ENCODE peak calls at places on chromosomes 13 and 19, in six cellular contexts. One of them, this sample, is unnamed.

GRCh38 chr13:93690139-93690538 is 463.5 kb downstream of the GPC6 start:
- DNase-seq in HCT116: no peak
- DNase-seq in A549: no peak
- DNase-seq in SK-N-SH: no peak
- DNase-seq in GM23338: peak; percentile 80
- DNase-seq in K562: no peak
- DNase-seq in this sample: no peak

GRCh38 chr19:11079999-11080398 is 9.3 kb upstream of the LDLR start:
- DNase-seq in A549: no peak
- DNase-seq in SK-N-SH: no peak
- DNase-seq in HCT116: no peak
- DNase-seq in K562: no peak
- DNase-seq in GM23338: no peak
- DNase-seq in this sample: no peak

GRCh38 chr13:59424661-59425060 is 739.1 kb downstream of the DIAPH3 start:
- DNase-seq in SK-N-SH: no peak
- DNase-seq in HCT116: no peak
- DNase-seq in GM23338: no peak
- DNase-seq in K562: no peak
- DNase-seq in A549: no peak
- DNase-seq in this sample: no peak

GRCh38 chr13:46288570-46289259 is 77.0 kb downstream of the LRRC63 start:
- DNase-seq in A549: peak; percentile 25
- DNase-seq in GM23338: peak; percentile 86
- DNase-seq in HCT116: peak; percentile 39
- DNase-seq in K562: peak; percentile 39
- DNase-seq in SK-N-SH: peak; percentile 39
- DNase-seq in this sample: peak; percentile 5

GRCh38 chr19:9828551-9829063 is 889 bp downstream of the UBL5 start:
- DNase-seq in SK-N-SH: no peak
- DNase-seq in K562: no peak
- DNase-seq in A549: no peak
- DNase-seq in GM23338: no peak
- DNase-seq in HCT116: no peak
- DNase-seq in this sample: no peak

GRCh38 chr19:15137777-15138176 is 30.6 kb downstream of the SYDE1 start:
- DNase-seq in GM23338: no peak
- DNase-seq in SK-N-SH: no peak
- DNase-seq in K562: no peak
- DNase-seq in A549: no peak
- DNase-seq in HCT116: no peak
- DNase-seq in this sample: no peak

GRCh38 chr13:110548891-110549794 is 12.4 kb downstream of the RAB20 start:
- DNase-seq in SK-N-SH: no peak
- DNase-seq in HCT116: no peak
- DNase-seq in K562: no peak
- DNase-seq in A549: no peak
- DNase-seq in GM23338: no peak
- DNase-seq in this sample: no peak

GRCh38 chr13:72246396-72246795 is 379.4 kb upstream of the DACH1 start:
- DNase-seq in HCT116: no peak
- DNase-seq in SK-N-SH: no peak
- DNase-seq in A549: no peak
- DNase-seq in K562: no peak
- DNase-seq in GM23338: no peak
- DNase-seq in this sample: no peak

GRCh38 chr19:15641901-15642491 is 1.3 kb downstream of the CYP4F3 start:
- DNase-seq in K562: no peak
- DNase-seq in SK-N-SH: no peak
- DNase-seq in GM23338: no peak
- DNase-seq in A549: no peak
- DNase-seq in HCT116: no peak
- DNase-seq in this sample: no peak

GRCh38 chr13:70237131-70237530 is 128.9 kb upstream of the KLHL1 start:
- DNase-seq in SK-N-SH: no peak
- DNase-seq in GM23338: no peak
- DNase-seq in K562: no peak
- DNase-seq in HCT116: no peak
- DNase-seq in A549: no peak
- DNase-seq in this sample: no peak

GRCh38 chr13:110531671-110532083 is 29.8 kb downstream of the RAB20 start:
- DNase-seq in SK-N-SH: no peak
- DNase-seq in GM23338: no peak
- DNase-seq in HCT116: no peak
- DNase-seq in A549: no peak
- DNase-seq in K562: no peak
- DNase-seq in this sample: no peak

GRCh38 chr19:3670258-3670795 is 29.9 kb downstream of the PIP5K1C start:
- DNase-seq in SK-N-SH: no peak
- DNase-seq in A549: peak; percentile 77
- DNase-seq in HCT116: no peak
- DNase-seq in K562: peak; percentile 88
- DNase-seq in GM23338: no peak
- DNase-seq in this sample: no peak

GRCh38 chr19:3672575-3672948 is 27.7 kb downstream of the PIP5K1C start:
- DNase-seq in K562: no peak
- DNase-seq in GM23338: no peak
- DNase-seq in SK-N-SH: no peak
- DNase-seq in HCT116: no peak
- DNase-seq in A549: no peak
- DNase-seq in this sample: no peak

GRCh38 chr19:3672993-3673392 is 27.3 kb downstream of the PIP5K1C start:
- DNase-seq in A549: no peak
- DNase-seq in K562: peak; percentile 43
- DNase-seq in GM23338: no peak
- DNase-seq in HCT116: no peak
- DNase-seq in SK-N-SH: no peak
- DNase-seq in this sample: no peak

GRCh38 chr19:3670796-3671679 is 29.2 kb downstream of the PIP5K1C start:
- DNase-seq in HCT116: no peak
- DNase-seq in GM23338: no peak
- DNase-seq in SK-N-SH: no peak
- DNase-seq in A549: no peak
- DNase-seq in K562: peak; percentile 84
- DNase-seq in this sample: no peak

GRCh38 chr19:3671680-3672574 is 28.3 kb downstream of the PIP5K1C start:
- DNase-seq in K562: peak; percentile 64
- DNase-seq in GM23338: no peak
- DNase-seq in A549: no peak
- DNase-seq in HCT116: no peak
- DNase-seq in SK-N-SH: no peak
- DNase-seq in this sample: no peak
- TF ChIP-seq REST in K562: no peak
- TF ChIP-seq REST in GM23338: no peak
- TF ChIP-seq REST in A549: no peak
- TF ChIP-seq REST in HCT116: no peak
- TF ChIP-seq REST in SK-N-SH: no peak
- TF ChIP-seq REST in this sample: no peak

DNA sequence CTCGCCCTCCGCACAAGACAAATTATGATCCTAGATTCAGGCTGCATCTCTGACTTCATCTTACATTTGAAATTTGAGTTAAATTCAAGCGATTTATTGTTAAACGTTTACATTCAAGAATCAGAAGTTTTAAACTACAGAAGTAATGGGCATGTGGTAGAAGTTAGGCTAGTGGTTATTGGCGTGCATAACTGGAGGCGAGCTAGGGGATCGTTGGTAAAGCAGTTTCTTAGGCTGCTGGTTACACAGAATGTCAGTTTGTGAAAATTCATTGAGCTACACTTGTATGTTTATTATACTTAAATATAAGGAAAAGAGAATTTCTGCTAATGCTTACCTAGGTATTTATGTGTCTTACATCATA is 733 bp upstream of the CDX2 start:
- DNase-seq in GM23338: no peak
- DNase-seq in K562: no peak
- DNase-seq in SK-N-SH: no peak
- DNase-seq in HCT116: no peak
- DNase-seq in A549: no peak
- DNase-seq in this sample: no peak
- TF ChIP-seq REST in GM23338: no peak
- TF ChIP-seq REST in K562: no peak
- TF ChIP-seq REST in SK-N-SH: no peak
- TF ChIP-seq REST in HCT116: no peak
- TF ChIP-seq REST in A549: no peak
- TF ChIP-seq REST in this sample: no peak

DNA sequence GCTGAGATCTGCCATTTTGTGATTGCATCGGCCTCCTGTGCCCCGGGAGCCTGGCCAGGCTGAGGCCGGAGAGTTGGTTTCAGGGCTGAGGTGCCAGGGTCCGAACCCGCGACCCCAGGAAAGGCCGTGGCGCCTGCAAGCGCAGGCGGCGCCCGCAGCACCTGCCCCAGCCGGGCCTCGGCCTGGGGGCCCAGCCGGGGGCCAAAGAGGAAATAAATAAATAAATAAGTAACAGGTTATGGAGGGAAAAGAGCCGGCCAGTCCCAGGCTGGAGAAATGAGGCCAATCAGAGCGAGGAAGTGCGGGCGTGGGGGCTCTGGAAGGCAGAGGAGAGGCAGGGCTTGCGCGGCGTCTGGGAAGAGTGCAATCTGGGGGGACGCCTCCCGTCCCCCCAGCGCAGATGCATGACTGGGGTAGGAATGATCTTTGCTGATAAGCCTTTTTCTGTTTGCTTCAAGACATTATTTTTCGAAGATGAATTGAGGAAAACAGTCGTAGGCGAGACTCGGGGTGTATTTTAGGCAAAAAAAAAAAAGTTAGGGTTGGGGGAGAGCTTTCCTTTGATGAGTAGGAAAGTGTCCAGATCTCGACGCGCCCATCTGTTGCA is 145.6 kb upstream of the ZNF536 start:
- DNase-seq in K562: no peak
- DNase-seq in A549: no peak
- DNase-seq in GM23338: peak; percentile 32
- DNase-seq in SK-N-SH: peak; percentile 79
- DNase-seq in HCT116: no peak
- DNase-seq in this sample: no peak
- TF ChIP-seq REST in K562: no peak
- TF ChIP-seq REST in A549: no peak
- TF ChIP-seq REST in GM23338: no peak
- TF ChIP-seq REST in SK-N-SH: no peak
- TF ChIP-seq REST in HCT116: no peak
- TF ChIP-seq REST in this sample: no peak

GRCh38 chr19:13298565-13299481 is 148.6 kb downstream of the IER2 start:
- DNase-seq in SK-N-SH: peak; percentile 51
- DNase-seq in A549: no peak
- DNase-seq in GM23338: peak; percentile 83
- DNase-seq in K562: peak; percentile 67
- DNase-seq in HCT116: no peak
- DNase-seq in this sample: no peak
- TF ChIP-seq REST in SK-N-SH: no peak
- TF ChIP-seq REST in A549: no peak
- TF ChIP-seq REST in GM23338: no peak
- TF ChIP-seq REST in K562: no peak
- TF ChIP-seq REST in HCT116: no peak
- TF ChIP-seq REST in this sample: no peak

GRCh38 chr19:33263325-33264023 is 37.8 kb upstream of the SLC7A10 start:
- DNase-seq in A549: no peak
- DNase-seq in K562: peak; percentile 69
- DNase-seq in GM23338: no peak
- DNase-seq in SK-N-SH: no peak
- DNase-seq in HCT116: no peak
- DNase-seq in this sample: no peak
- TF ChIP-seq REST in A549: no peak
- TF ChIP-seq REST in K562: no peak
- TF ChIP-seq REST in GM23338: no peak
- TF ChIP-seq REST in SK-N-SH: no peak
- TF ChIP-seq REST in HCT116: no peak
- TF ChIP-seq REST in this sample: no peak

DNA sequence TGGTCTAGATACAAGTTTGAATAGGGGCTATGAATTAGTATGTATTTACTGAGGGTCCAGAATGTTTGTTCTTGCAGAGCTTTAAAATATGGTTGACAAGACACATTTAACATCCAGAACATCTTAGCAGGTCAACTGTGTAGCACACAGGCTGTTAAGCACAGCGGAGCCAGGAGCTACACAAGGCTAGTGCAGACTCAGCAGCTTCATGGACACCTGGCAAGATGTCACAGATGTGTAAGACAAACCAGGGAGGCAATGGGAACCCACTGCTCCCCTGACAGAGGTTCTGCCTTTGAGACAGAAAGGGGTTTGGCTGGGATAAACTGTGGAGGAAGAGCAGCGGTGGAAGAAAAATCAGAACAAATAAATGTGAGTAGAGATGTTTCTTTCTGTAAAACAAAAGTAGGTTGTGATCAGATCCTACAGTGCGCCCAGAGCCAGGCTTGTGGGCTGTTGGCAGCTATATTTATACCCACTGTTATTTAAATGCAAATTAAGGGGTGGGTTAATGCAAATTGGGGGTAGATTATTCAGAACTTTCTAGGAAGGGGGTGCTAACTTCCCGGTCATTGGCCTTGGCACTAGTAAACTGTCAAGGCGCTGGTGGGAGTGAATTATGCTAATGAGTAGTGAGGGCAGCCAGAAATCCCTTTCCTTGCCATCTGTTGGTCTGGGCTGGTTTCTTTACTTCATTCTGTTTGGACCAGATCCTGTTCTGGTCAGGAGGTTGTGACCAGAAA is 33.0 kb downstream of the MIPEP start:
- DNase-seq in HCT116: no peak
- DNase-seq in A549: no peak
- DNase-seq in K562: no peak
- DNase-seq in GM23338: peak; percentile 51
- DNase-seq in SK-N-SH: no peak
- DNase-seq in this sample: no peak
- TF ChIP-seq REST in HCT116: no peak
- TF ChIP-seq REST in A549: no peak
- TF ChIP-seq REST in K562: no peak
- TF ChIP-seq REST in GM23338: no peak
- TF ChIP-seq REST in SK-N-SH: no peak
- TF ChIP-seq REST in this sample: no peak

GRCh38 chr13:99425485-99426341 is 75.6 kb upstream of the TM9SF2 start:
- DNase-seq in K562: no peak
- DNase-seq in A549: no peak
- DNase-seq in SK-N-SH: no peak
- DNase-seq in GM23338: no peak
- DNase-seq in HCT116: no peak
- DNase-seq in this sample: no peak
- TF ChIP-seq REST in K562: no peak
- TF ChIP-seq REST in A549: no peak
- TF ChIP-seq REST in SK-N-SH: no peak
- TF ChIP-seq REST in GM23338: no peak
- TF ChIP-seq REST in HCT116: no peak
- TF ChIP-seq REST in this sample: no peak

GRCh38 chr19:48950830-48951519 is 3.7 kb upstream of the BAX start:
- DNase-seq in A549: no peak
- DNase-seq in K562: no peak
- DNase-seq in GM23338: no peak
- DNase-seq in HCT116: no peak
- DNase-seq in SK-N-SH: no peak
- DNase-seq in this sample: no peak
- TF ChIP-seq REST in A549: no peak
- TF ChIP-seq REST in K562: no peak
- TF ChIP-seq REST in GM23338: no peak
- TF ChIP-seq REST in HCT116: no peak
- TF ChIP-seq REST in SK-N-SH: no peak
- TF ChIP-seq REST in this sample: no peak